ENCODE peak calls at places on chromosomes 13 and 19, in seven cellular contexts. S, P, F, B, H, Z and R are unnamed samples.

GRCh38 chr13:114009590-114010400 is 35.9 kb upstream of the C13orf46 start:
- DNase-seq in B (no peak), P (no peak), F (no peak), Z (no peak), H (no peak), S (no peak), R (no peak)

GRCh38 chr13:31970237-31970930 is 61.2 kb upstream of the FRY start:
- DNase-seq in B (no peak), P (no peak), S (no peak), H (no peak), Z (no peak), F (no peak), R (no peak)

GRCh38 chr19:38561053-38561606 is 56.6 kb downstream of the MAP4K1 start:
- DNase-seq in H (no peak), F (no peak), S (no peak), B (no peak), P (no peak), Z (no peak), R (no peak)

GRCh38 chr19:22446605-22447004 is 24.5 kb upstream of the ZNF98 start:
- DNase-seq in F (no peak), P (no peak), H (no peak), S (no peak), Z (no peak), B (no peak), R (no peak)

GRCh38 chr19:38274734-38275133 is 10.4 kb downstream of the SPINT2 start:
- DNase-seq in P (no peak), S (no peak), H (peak), F (no peak), B (no peak), Z (peak), R (no peak)

GRCh38 chr13:92175330-92175729 is 776.9 kb downstream of the GPC5 start:
- DNase-seq in P (peak), H (peak), B (peak), S (peak), Z (no peak), F (no peak), R (peak)

GRCh38 chr13:50387124-50387581 is 371.9 kb downstream of the KCNRG start:
- DNase-seq in S (peak), F (no peak), B (peak), Z (peak), P (peak), H (peak), R (peak)

GRCh38 chr19:4502282-4503223 is 15.7 kb downstream of the PLIN4 start:
- DNase-seq in F (no peak), P (no peak), S (no peak), B (no peak), Z (no peak), H (peak), R (no peak)

GRCh38 chr13:88648598-88649373 is 977.6 kb downstream of the SLITRK5 start:
- DNase-seq in Z (no peak), B (peak), S (no peak), H (no peak), P (no peak), F (no peak), R (peak)

GRCh38 chr13:34577051-34577450 is 365.0 kb upstream of the NBEA start:
- DNase-seq in H (no peak), F (no peak), P (no peak), Z (no peak), S (no peak), B (no peak), R (no peak)

GRCh38 chr13:103895835-103896520 is 829.8 kb upstream of the SLC10A2 start:
- DNase-seq in B (no peak), S (no peak), H (no peak), Z (no peak), F (no peak), P (no peak), R (no peak)

GRCh38 chr13:30224732-30225131 is 82.6 kb downstream of the KATNAL1 start:
- DNase-seq in Z (no peak), P (no peak), B (no peak), F (no peak), H (peak), S (no peak), R (peak)

GRCh38 chr13:20559659-20560356 is 7.1 kb upstream of the IFT88 start:
- DNase-seq in B (no peak), S (no peak), P (no peak), F (no peak), H (no peak), Z (no peak), R (no peak)

GRCh38 chr19:35936738-35937268 is 629 bp downstream of the LRFN3 start:
- DNase-seq in B (no peak), P (peak), F (no peak), Z (no peak), S (no peak), H (peak), R (no peak)

GRCh38 chr13:98869408-98870090 is 108.3 kb downstream of the DOCK9 start:
- DNase-seq in S (no peak), H (no peak), P (no peak), F (no peak), B (peak), Z (no peak), R (peak)

GRCh38 chr13:90205911-90206310 is 1141.6 kb upstream of the MIR17HG start:
- DNase-seq in S (no peak), B (no peak), F (no peak), H (no peak), P (no peak), Z (no peak), R (no peak)

GRCh38 chr19:16467581-16467980 is 4.2 kb downstream of the EPS15L1 start:
- DNase-seq in P (no peak), S (no peak), H (peak), Z (no peak), B (no peak), F (no peak), R (no peak)

GRCh38 chr13:60453490-60453889 is 56.5 kb downstream of the TDRD3 start:
- DNase-seq in P (peak), F (no peak), Z (no peak), H (no peak), S (no peak), B (no peak), R (no peak)

GRCh38 chr13:113664751-113665581 is 2.1 kb upstream of the GRK1 start:
- DNase-seq in Z (peak), H (peak), B (no peak), F (no peak), S (no peak), P (no peak), R (no peak)

GRCh38 chr19:48513289-48514122 is 1.9 kb upstream of the LMTK3 start:
- DNase-seq in S (peak), P (peak), B (peak), H (peak), F (peak), Z (peak), R (peak)

GRCh38 chr19:5562280-5562679 is 5.5 kb downstream of the TINCR start:
- DNase-seq in B (no peak), P (no peak), H (peak), S (no peak), F (no peak), Z (no peak), R (no peak)

GRCh38 chr13:94324409-94325147 is 154.9 kb downstream of the DCT start:
- DNase-seq in S (no peak), B (no peak), Z (no peak), P (no peak), H (no peak), F (no peak), R (no peak)

GRCh38 chr13:59354665-59355064 is 809.1 kb downstream of the DIAPH3 start:
- DNase-seq in P (no peak), S (no peak), F (no peak), B (no peak), H (no peak), Z (no peak), R (no peak)

GRCh38 chr13:104043184-104043583 is 977.0 kb upstream of the SLC10A2 start:
- DNase-seq in F (no peak), S (no peak), H (no peak), B (no peak), P (no peak), Z (no peak), R (no peak)

GRCh38 chr13:26558912-26559485 is 1.5 kb downstream of the WASF3 start:
- DNase-seq in H (no peak), B (no peak), F (no peak), S (no peak), Z (no peak), P (peak), R (no peak)

GRCh38 chr13:98658131-98658530 is 81.2 kb upstream of the STK24 start:
- DNase-seq in S (no peak), H (no peak), P (no peak), F (no peak), B (no peak), Z (no peak), R (no peak)

DNA sequence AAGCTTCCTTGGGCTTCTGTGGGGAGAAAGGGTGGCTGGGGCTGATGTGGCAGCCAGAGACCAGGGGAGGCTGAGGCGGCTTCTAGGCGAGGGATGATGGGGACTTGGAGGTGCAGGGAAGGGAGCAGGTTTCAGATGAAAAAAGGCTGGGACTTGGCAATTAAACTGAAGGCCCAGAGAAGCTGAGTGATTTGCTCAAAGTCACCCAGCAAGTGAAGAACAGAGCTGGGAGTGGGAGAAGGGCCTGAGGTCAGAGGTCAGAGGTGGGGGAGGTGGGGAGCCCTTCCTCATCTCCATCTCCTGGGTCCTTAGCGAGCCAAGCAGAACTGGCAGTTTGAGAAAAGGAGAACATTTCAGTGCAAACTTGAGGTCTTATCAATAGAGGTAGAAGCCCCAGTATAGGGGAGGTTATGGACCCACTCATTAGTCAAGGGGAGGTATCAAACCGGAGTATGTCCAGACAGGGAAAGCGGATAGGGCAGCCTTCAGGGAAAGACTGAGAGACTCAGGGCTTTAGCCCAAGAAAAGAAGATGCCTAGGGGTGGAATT is 49.6 kb upstream of the NFIC start:
- DNase-seq in S (no peak), Z (no peak), H (no peak), P (no peak), F (no peak), B (no peak), R (no peak)
- TF ChIP-seq CTCF in S (no peak), Z (no peak), H (no peak), P (no peak), F (no peak), B (no peak), R (no peak)

GRCh38 chr13:44402902-44403719 is 29.5 kb downstream of the SERP2 start:
- DNase-seq in S (no peak), Z (no peak), H (peak), P (peak), F (no peak), B (no peak), R (no peak)
- H3K4me3 ChIP-seq in S (no peak), Z (no peak), H (no peak), P (peak), F (no peak), B (no peak), R (no peak)

GRCh38 chr13:111568290-111568689 is 247.8 kb downstream of the TEX29 start:
- DNase-seq in B (no peak), P (no peak), S (no peak), H (no peak), Z (no peak), F (no peak), R (no peak)
- TF ChIP-seq CTCF in B (no peak), P (no peak), S (no peak), H (no peak), Z (no peak), F (no peak), R (no peak)

GRCh38 chr19:1105873-1106840 is 2.4 kb downstream of the GPX4 start:
- DNase-seq in P (no peak), S (no peak), F (no peak), H (no peak), B (no peak), Z (no peak), R (no peak)
- H3K4me3 ChIP-seq in P (no peak), S (no peak), F (no peak), H (no peak), B (no peak), Z (peak), R (no peak)

GRCh38 chr13:95745752-95746151 is 68.8 kb downstream of the DNAJC3 start:
- DNase-seq in Z (no peak), S (peak), B (no peak), H (no peak), P (peak), F (no peak), R (no peak)
- TF ChIP-seq CTCF in Z (no peak), S (no peak), B (no peak), H (peak), P (no peak), F (no peak), R (no peak)